ENCODE peak calls at places on chromosome 19, in seven cellular contexts. One of them, this sample, is unnamed.

GRCh38 chr19:2271516-2272103 is 10.4 kb downstream of the PEAK3 start:
- DNase-seq in IMR-90: peak; percentile 75
- DNase-seq in neuronal stem cell: no peak
- DNase-seq in mesendoderm: no peak
- DNase-seq in H1: no peak
- DNase-seq in H9: peak; percentile 34
- DNase-seq in trophoblast cell: peak; percentile 60
- DNase-seq in this sample: peak; percentile 53

GRCh38 chr19:43562698-43563241 is 12.6 kb downstream of the XRCC1 start:
- DNase-seq in IMR-90: peak; percentile 76
- DNase-seq in neuronal stem cell: no peak
- DNase-seq in mesendoderm: no peak
- DNase-seq in H1: no peak
- DNase-seq in H9: no peak
- DNase-seq in trophoblast cell: peak; percentile 44
- DNase-seq in this sample: peak; percentile 88

GRCh38 chr19:49997709-49998108 is 27.5 kb downstream of the VRK3 start:
- DNase-seq in IMR-90: peak; percentile 13
- DNase-seq in neuronal stem cell: no peak
- DNase-seq in mesendoderm: peak; percentile 81
- DNase-seq in H1: peak; percentile 51
- DNase-seq in H9: peak; percentile 75
- DNase-seq in trophoblast cell: peak; percentile 60
- DNase-seq in this sample: peak; percentile 29

GRCh38 chr19:9139609-9140158 is 513 bp upstream of the ZNF317 start:
- DNase-seq in IMR-90: no peak
- DNase-seq in neuronal stem cell: no peak
- DNase-seq in mesendoderm: no peak
- DNase-seq in H1: no peak
- DNase-seq in H9: no peak
- DNase-seq in trophoblast cell: no peak
- DNase-seq in this sample: no peak

GRCh38 chr19:39351537-39352037 is 9.4 kb downstream of the SAMD4B start:
- DNase-seq in IMR-90: peak; percentile 28
- DNase-seq in neuronal stem cell: no peak
- DNase-seq in mesendoderm: no peak
- DNase-seq in H1: no peak
- DNase-seq in H9: no peak
- DNase-seq in trophoblast cell: no peak
- DNase-seq in this sample: peak; percentile 51

GRCh38 chr19:42066075-42066754 is 3.8 kb downstream of the GRIK5 start:
- DNase-seq in IMR-90: peak; percentile 19
- DNase-seq in neuronal stem cell: no peak
- DNase-seq in mesendoderm: peak; percentile 85
- DNase-seq in H1: peak; percentile 54
- DNase-seq in H9: peak; percentile 68
- DNase-seq in trophoblast cell: no peak
- DNase-seq in this sample: peak; percentile 25

GRCh38 chr19:48713041-48713863 is 6.3 kb downstream of the MAMSTR start:
- DNase-seq in IMR-90: peak; percentile 31
- DNase-seq in neuronal stem cell: no peak
- DNase-seq in mesendoderm: peak; percentile 91
- DNase-seq in H1: peak; percentile 77
- DNase-seq in H9: peak; percentile 83
- DNase-seq in trophoblast cell: peak; percentile 45
- DNase-seq in this sample: peak; percentile 68

GRCh38 chr19:39870171-39870971 is 24.2 kb upstream of the FBL start:
- DNase-seq in IMR-90: no peak
- DNase-seq in neuronal stem cell: no peak
- DNase-seq in mesendoderm: peak; percentile 40
- DNase-seq in H1: peak; percentile 82
- DNase-seq in H9: peak; percentile 86
- DNase-seq in trophoblast cell: no peak
- DNase-seq in this sample: no peak

GRCh38 chr19:43784251-43784980 is 3.6 kb upstream of the KCNN4 start:
- DNase-seq in IMR-90: peak; percentile 85
- DNase-seq in neuronal stem cell: no peak
- DNase-seq in mesendoderm: peak; percentile 83
- DNase-seq in H1: no peak
- DNase-seq in H9: peak; percentile 50
- DNase-seq in trophoblast cell: peak; percentile 81
- DNase-seq in this sample: peak; percentile 88

GRCh38 chr19:50258918-50259372 is 55.5 kb downstream of the MYH14 start:
- DNase-seq in IMR-90: no peak
- DNase-seq in neuronal stem cell: no peak
- DNase-seq in mesendoderm: peak; percentile 60
- DNase-seq in H1: peak; percentile 95
- DNase-seq in H9: peak; percentile 80
- DNase-seq in trophoblast cell: peak; percentile 55
- DNase-seq in this sample: no peak

GRCh38 chr19:40150170-40150569 is 41.1 kb upstream of the MAP3K10 start:
- DNase-seq in IMR-90: peak; percentile 15
- DNase-seq in neuronal stem cell: no peak
- DNase-seq in mesendoderm: no peak
- DNase-seq in H1: peak; percentile 26
- DNase-seq in H9: no peak
- DNase-seq in trophoblast cell: peak; percentile 28
- DNase-seq in this sample: no peak

GRCh38 chr19:35115538-35115951 is at the start of gene FXYD3:
- DNase-seq in IMR-90: no peak
- DNase-seq in neuronal stem cell: no peak
- DNase-seq in mesendoderm: no peak
- DNase-seq in H1: no peak
- DNase-seq in H9: no peak
- DNase-seq in trophoblast cell: no peak
- DNase-seq in this sample: no peak

GRCh38 chr19:7908742-7909461 is 5.2 kb downstream of the MAP2K7 start:
- DNase-seq in IMR-90: no peak
- DNase-seq in neuronal stem cell: no peak
- DNase-seq in mesendoderm: no peak
- DNase-seq in H1: no peak
- DNase-seq in H9: no peak
- DNase-seq in trophoblast cell: no peak
- DNase-seq in this sample: no peak

GRCh38 chr19:38596057-38596981 is 21.4 kb downstream of the MAP4K1 start:
- DNase-seq in IMR-90: no peak
- DNase-seq in neuronal stem cell: peak; percentile 85
- DNase-seq in mesendoderm: peak; percentile 91
- DNase-seq in H1: peak; percentile 100
- DNase-seq in H9: peak; percentile 96
- DNase-seq in trophoblast cell: peak; percentile 32
- DNase-seq in this sample: peak; percentile 4

GRCh38 chr19:46674416-46675178 is 13.6 kb upstream of the DACT3 start:
- DNase-seq in IMR-90: peak; percentile 7
- DNase-seq in neuronal stem cell: no peak
- DNase-seq in mesendoderm: peak; percentile 87
- DNase-seq in H1: peak; percentile 84
- DNase-seq in H9: peak; percentile 94
- DNase-seq in trophoblast cell: no peak
- DNase-seq in this sample: no peak

GRCh38 chr19:35226748-35227147 is 1.8 kb downstream of the FAM187B start:
- DNase-seq in IMR-90: no peak
- DNase-seq in neuronal stem cell: no peak
- DNase-seq in mesendoderm: no peak
- DNase-seq in H1: no peak
- DNase-seq in H9: no peak
- DNase-seq in trophoblast cell: no peak
- DNase-seq in this sample: no peak

GRCh38 chr19:40585677-40586422 is 9.2 kb downstream of the SHKBP1 start:
- DNase-seq in IMR-90: peak; percentile 44
- DNase-seq in neuronal stem cell: no peak
- DNase-seq in mesendoderm: no peak
- DNase-seq in H1: no peak
- DNase-seq in H9: no peak
- DNase-seq in trophoblast cell: peak; percentile 95
- DNase-seq in this sample: no peak

GRCh38 chr19:13986348-13986904 is 19.7 kb downstream of the RFX1 start:
- DNase-seq in IMR-90: peak; percentile 72
- DNase-seq in neuronal stem cell: no peak
- DNase-seq in mesendoderm: peak; percentile 93
- DNase-seq in H1: peak; percentile 85
- DNase-seq in H9: peak; percentile 93
- DNase-seq in trophoblast cell: peak; percentile 48
- DNase-seq in this sample: peak; percentile 77
- H3K4me1 ChIP-seq in IMR-90: peaks cover 10% of the 10 kb centered on the region
- H3K4me1 ChIP-seq in neuronal stem cell: peaks cover 11% of the 10 kb centered on the region
- H3K4me1 ChIP-seq in mesendoderm: peaks cover 3% of the 10 kb centered on the region
- H3K4me1 ChIP-seq in H1: peaks cover 42% of the 10 kb centered on the region
- H3K4me1 ChIP-seq in H9: peaks cover 3% of the 10 kb centered on the region
- H3K4me1 ChIP-seq in trophoblast cell: peaks cover 16% of the 10 kb centered on the region
- H3K4me1 ChIP-seq in this sample: peaks cover 33% of the 10 kb centered on the region

GRCh38 chr19:57437931-57438330 is 2.8 kb downstream of the ZNF749 start:
- DNase-seq in IMR-90: peak; percentile 18
- DNase-seq in neuronal stem cell: no peak
- DNase-seq in mesendoderm: no peak
- DNase-seq in H1: no peak
- DNase-seq in H9: no peak
- DNase-seq in trophoblast cell: no peak
- DNase-seq in this sample: no peak
- H3K23ac ChIP-seq in IMR-90: no peak overlapping the region
- H3K23ac ChIP-seq in neuronal stem cell: no peak overlapping the region
- H3K23ac ChIP-seq in mesendoderm: no peak overlapping the region
- H3K23ac ChIP-seq in H1: no peak overlapping the region
- H3K23ac ChIP-seq in H9: no peak overlapping the region
- H3K23ac ChIP-seq in trophoblast cell: no peak overlapping the region
- H3K23ac ChIP-seq in this sample: no peak overlapping the region

DNA sequence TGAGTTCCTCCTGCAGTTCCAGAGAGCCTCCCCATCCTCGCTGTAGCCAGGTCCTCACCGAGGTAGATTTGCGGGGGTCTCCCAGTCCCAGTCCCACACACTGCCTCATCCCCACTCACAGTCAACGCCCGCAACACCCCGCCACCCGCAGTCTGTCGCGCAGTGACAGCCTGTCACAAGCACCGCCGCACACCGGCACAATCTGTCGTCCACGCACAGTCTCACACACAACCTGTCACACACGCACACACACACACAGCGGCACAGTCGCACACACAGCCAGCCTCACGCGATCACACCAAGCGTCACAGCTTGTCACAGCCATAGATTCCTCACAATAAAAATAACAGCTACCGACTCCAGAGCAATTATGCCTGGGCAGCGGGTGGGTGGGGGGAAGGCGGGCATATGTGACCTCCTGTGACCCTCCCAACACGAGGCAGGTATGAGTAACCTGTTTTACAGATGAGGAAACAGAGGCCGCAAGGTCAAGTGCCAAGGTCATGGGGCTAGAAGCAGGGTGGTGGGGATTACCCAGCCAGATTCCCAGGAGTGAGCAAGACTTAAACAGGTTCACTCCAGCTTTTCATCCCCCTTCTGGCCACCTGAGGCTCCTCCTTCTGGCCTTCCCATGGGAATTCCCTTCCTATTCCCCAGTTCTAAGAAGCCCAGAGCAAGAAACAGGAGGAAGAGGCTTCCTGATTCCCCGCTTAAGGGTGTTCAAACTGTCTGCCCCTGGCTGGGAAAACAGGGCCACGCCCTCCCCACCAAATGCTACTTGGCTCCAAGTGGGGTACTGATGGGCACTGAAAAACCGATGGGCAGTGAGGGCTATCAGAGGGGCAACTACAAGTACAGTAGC is 13.9 kb downstream of the NFIX start:
- DNase-seq in IMR-90: no peak
- DNase-seq in neuronal stem cell: no peak
- DNase-seq in mesendoderm: peak; percentile 57
- DNase-seq in H1: no peak
- DNase-seq in H9: no peak
- DNase-seq in trophoblast cell: no peak
- DNase-seq in this sample: no peak
- H3K4me1 ChIP-seq in IMR-90: peaks cover 8% of the 10 kb centered on the region
- H3K4me1 ChIP-seq in neuronal stem cell: peaks cover 3% of the 10 kb centered on the region
- H3K4me1 ChIP-seq in mesendoderm: no peaks in the 10 kb centered on the region
- H3K4me1 ChIP-seq in H1: peaks cover 28% of the 10 kb centered on the region
- H3K4me1 ChIP-seq in H9: no peaks in the 10 kb centered on the region
- H3K4me1 ChIP-seq in trophoblast cell: no peaks in the 10 kb centered on the region
- H3K4me1 ChIP-seq in this sample: peaks cover 37% of the 10 kb centered on the region

GRCh38 chr19:56085571-56086275 is 35.4 kb downstream of the ZNF787 start:
- DNase-seq in IMR-90: peak; percentile 62
- DNase-seq in neuronal stem cell: no peak
- DNase-seq in mesendoderm: no peak
- DNase-seq in H1: no peak
- DNase-seq in H9: no peak
- DNase-seq in trophoblast cell: no peak
- DNase-seq in this sample: no peak
- H3K23ac ChIP-seq in IMR-90: no peak overlapping the region
- H3K23ac ChIP-seq in neuronal stem cell: no peak overlapping the region
- H3K23ac ChIP-seq in mesendoderm: no peak overlapping the region
- H3K23ac ChIP-seq in H1: no peak overlapping the region
- H3K23ac ChIP-seq in H9: no peak overlapping the region
- H3K23ac ChIP-seq in trophoblast cell: no peak overlapping the region
- H3K23ac ChIP-seq in this sample: no peak overlapping the region

GRCh38 chr19:6062274-6062673 is 48.0 kb downstream of the RFX2 start:
- DNase-seq in IMR-90: no peak
- DNase-seq in neuronal stem cell: no peak
- DNase-seq in mesendoderm: no peak
- DNase-seq in H1: no peak
- DNase-seq in H9: no peak
- DNase-seq in trophoblast cell: peak; percentile 57
- DNase-seq in this sample: no peak

GRCh38 chr19:6062961-6063575 is 47.2 kb downstream of the RFX2 start:
- DNase-seq in IMR-90: no peak
- DNase-seq in neuronal stem cell: no peak
- DNase-seq in mesendoderm: no peak
- DNase-seq in H1: no peak
- DNase-seq in H9: no peak
- DNase-seq in trophoblast cell: no peak
- DNase-seq in this sample: no peak

GRCh38 chr19:6060600-6061391 is 49.5 kb downstream of the RFX2 start:
- DNase-seq in IMR-90: peak; percentile 16
- DNase-seq in neuronal stem cell: no peak
- DNase-seq in mesendoderm: peak; percentile 93
- DNase-seq in H1: no peak
- DNase-seq in H9: peak; percentile 55
- DNase-seq in trophoblast cell: peak; percentile 63
- DNase-seq in this sample: no peak

GRCh38 chr19:6059996-6060599 is 50.2 kb downstream of the RFX2 start:
- DNase-seq in IMR-90: no peak
- DNase-seq in neuronal stem cell: no peak
- DNase-seq in mesendoderm: no peak
- DNase-seq in H1: no peak
- DNase-seq in H9: no peak
- DNase-seq in trophoblast cell: no peak
- DNase-seq in this sample: no peak

GRCh38 chr19:6061420-6062130 is 48.7 kb downstream of the RFX2 start:
- DNase-seq in IMR-90: no peak
- DNase-seq in neuronal stem cell: no peak
- DNase-seq in mesendoderm: no peak
- DNase-seq in H1: no peak
- DNase-seq in H9: no peak
- DNase-seq in trophoblast cell: no peak
- DNase-seq in this sample: no peak
- H3K4me1 ChIP-seq in IMR-90: peaks cover 25% of the 10 kb centered on the region
- H3K4me1 ChIP-seq in neuronal stem cell: peaks cover 36% of the 10 kb centered on the region
- H3K4me1 ChIP-seq in mesendoderm: peaks cover 6% of the 10 kb centered on the region
- H3K4me1 ChIP-seq in H1: peaks cover 6% of the 10 kb centered on the region
- H3K4me1 ChIP-seq in H9: peaks cover 4% of the 10 kb centered on the region
- H3K4me1 ChIP-seq in trophoblast cell: peaks cover 16% of the 10 kb centered on the region
- H3K4me1 ChIP-seq in this sample: peaks cover 18% of the 10 kb centered on the region

GRCh38 chr19:45082170-45082569 is 3.1 kb downstream of the GEMIN7 start:
- DNase-seq in IMR-90: no peak
- DNase-seq in neuronal stem cell: no peak
- DNase-seq in mesendoderm: no peak
- DNase-seq in H1: no peak
- DNase-seq in H9: no peak
- DNase-seq in trophoblast cell: no peak
- DNase-seq in this sample: no peak
- H3K23ac ChIP-seq in IMR-90: no peak overlapping the region
- H3K23ac ChIP-seq in neuronal stem cell: no peak overlapping the region
- H3K23ac ChIP-seq in mesendoderm: no peak overlapping the region
- H3K23ac ChIP-seq in H1: no peak overlapping the region
- H3K23ac ChIP-seq in H9: no peak overlapping the region
- H3K23ac ChIP-seq in trophoblast cell: no peak overlapping the region
- H3K23ac ChIP-seq in this sample: no peak overlapping the region